ENCODE peak calls at places on chromosomes 13 and 19, in six cellular contexts. B, E, S, Z, F and L are unnamed samples.

GRCh38 chr13:100549316-100549715 is 39.3 kb downstream of the GGACT start:
- DNase-seq in Z (no peak), E (no peak), B (no peak), S (no peak), F (no peak), L (no peak)

GRCh38 chr19:6393982-6394412 is 1.0 kb upstream of the GTF2F1 start:
- DNase-seq in Z (no peak), E (no peak), S (no peak), B (no peak), F (no peak), L (no peak)

GRCh38 chr13:52738719-52739467 is 727 bp downstream of the CNMD start:
- DNase-seq in E (no peak), Z (no peak), B (no peak), S (peak), F (no peak), L (no peak)

GRCh38 chr13:97849305-97849704 is 104.2 kb upstream of the IPO5 start:
- DNase-seq in Z (no peak), F (no peak), E (no peak), B (no peak), S (no peak), L (peak)

GRCh38 chr19:14361824-14362223 is 19.4 kb upstream of the ADGRE5 start:
- DNase-seq in S (peak), Z (no peak), F (no peak), E (no peak), B (no peak), L (no peak)

GRCh38 chr13:78600317-78600899 is 2.9 kb downstream of the POU4F1 start:
- DNase-seq in F (no peak), S (no peak), Z (no peak), B (no peak), E (no peak), L (no peak)

GRCh38 chr13:36630181-36630806 is 43.5 kb upstream of the SERTM1 start:
- DNase-seq in E (no peak), B (no peak), S (no peak), Z (no peak), F (no peak), L (no peak)

GRCh38 chr19:50203281-50204080 is at the start of gene MYH14:
- DNase-seq in E (peak), S (peak), Z (peak), F (no peak), B (peak), L (no peak)

GRCh38 chr13:62293081-62293480 is 877.4 kb upstream of the PCDH20 start:
- DNase-seq in B (no peak), F (no peak), E (no peak), S (no peak), Z (no peak), L (peak)

GRCh38 chr13:80504453-80504852 is 163.5 kb upstream of the SPRY2 start:
- DNase-seq in Z (no peak), B (no peak), E (no peak), F (no peak), S (no peak), L (no peak)

GRCh38 chr13:79155883-79156282 is 250.2 kb downstream of the RBM26 start:
- DNase-seq in B (no peak), E (no peak), Z (no peak), S (no peak), F (no peak), L (no peak)

GRCh38 chr19:32543107-32543900 is 37.7 kb upstream of the PDCD5 start:
- DNase-seq in F (no peak), B (no peak), S (no peak), Z (no peak), E (no peak), L (peak)

GRCh38 chr13:27355894-27356293 is 68.5 kb upstream of the GTF3A start:
- DNase-seq in S (no peak), E (no peak), F (no peak), Z (no peak), B (no peak), L (no peak)

GRCh38 chr13:44573790-44574465 is 2.2 kb downstream of the TSC22D1 start:
- DNase-seq in E (no peak), Z (no peak), F (no peak), S (no peak), B (no peak), L (peak)

GRCh38 chr19:43640424-43640757 is 741 bp upstream of the CADM4 start:
- DNase-seq in Z (no peak), S (no peak), E (no peak), B (no peak), F (no peak), L (no peak)

GRCh38 chr19:57587529-57587928 is 3.6 kb downstream of the ZIK1 start:
- DNase-seq in E (no peak), F (no peak), S (no peak), B (no peak), Z (no peak), L (peak)

GRCh38 chr19:45528744-45529453 is 21.6 kb downstream of the VASP start:
- DNase-seq in S (no peak), E (no peak), Z (no peak), B (peak), F (no peak), L (no peak)

GRCh38 chr19:13689050-13689449 is 75.3 kb upstream of the MRI1 start:
- DNase-seq in F (no peak), E (no peak), Z (no peak), S (no peak), B (no peak), L (no peak)

GRCh38 chr13:102983496-102983895 is 82.7 kb downstream of the SLC10A2 start:
- DNase-seq in Z (no peak), E (no peak), B (no peak), F (no peak), S (no peak), L (no peak)

GRCh38 chr19:812819-813358 is 8.9 kb downstream of the PLPPR3 start:
- DNase-seq in E (no peak), S (peak), Z (no peak), B (no peak), F (no peak), L (no peak)

GRCh38 chr19:813359-814107 is 8.2 kb downstream of the PLPPR3 start:
- DNase-seq in B (no peak), F (no peak), E (no peak), S (no peak), Z (no peak), L (no peak)

GRCh38 chr19:811511-812048 is 10.2 kb downstream of the PLPPR3 start:
- DNase-seq in E (no peak), F (no peak), Z (no peak), S (peak), B (no peak), L (no peak)

GRCh38 chr19:811007-811434 is 10.7 kb downstream of the PLPPR3 start:
- DNase-seq in F (no peak), B (peak), E (no peak), S (peak), Z (no peak), L (no peak)

GRCh38 chr19:812049-812816 is 9.5 kb downstream of the PLPPR3 start:
- DNase-seq in E (no peak), B (peak), S (peak), F (no peak), Z (no peak), L (no peak)
- TF ChIP-seq POLR2A in E (no peak), B (no peak), S (no peak), F (no peak), Z (no peak), L (no peak)

GRCh38 chr19:52691737-52692136 is 43.1 kb downstream of the ZNF611 start:
- DNase-seq in Z (no peak), S (no peak), B (no peak), E (no peak), F (no peak), L (no peak)

GRCh38 chr19:52692431-52693008 is 42.3 kb downstream of the ZNF611 start:
- DNase-seq in S (no peak), F (no peak), E (no peak), B (no peak), Z (no peak), L (no peak)

GRCh38 chr19:52689804-52690394 is 44.9 kb downstream of the ZNF611 start:
- DNase-seq in S (peak), B (peak), E (peak), F (no peak), Z (peak), L (no peak)

GRCh38 chr19:52691215-52691610 is 43.6 kb downstream of the ZNF611 start:
- DNase-seq in E (no peak), B (no peak), Z (no peak), S (no peak), F (no peak), L (no peak)

DNA sequence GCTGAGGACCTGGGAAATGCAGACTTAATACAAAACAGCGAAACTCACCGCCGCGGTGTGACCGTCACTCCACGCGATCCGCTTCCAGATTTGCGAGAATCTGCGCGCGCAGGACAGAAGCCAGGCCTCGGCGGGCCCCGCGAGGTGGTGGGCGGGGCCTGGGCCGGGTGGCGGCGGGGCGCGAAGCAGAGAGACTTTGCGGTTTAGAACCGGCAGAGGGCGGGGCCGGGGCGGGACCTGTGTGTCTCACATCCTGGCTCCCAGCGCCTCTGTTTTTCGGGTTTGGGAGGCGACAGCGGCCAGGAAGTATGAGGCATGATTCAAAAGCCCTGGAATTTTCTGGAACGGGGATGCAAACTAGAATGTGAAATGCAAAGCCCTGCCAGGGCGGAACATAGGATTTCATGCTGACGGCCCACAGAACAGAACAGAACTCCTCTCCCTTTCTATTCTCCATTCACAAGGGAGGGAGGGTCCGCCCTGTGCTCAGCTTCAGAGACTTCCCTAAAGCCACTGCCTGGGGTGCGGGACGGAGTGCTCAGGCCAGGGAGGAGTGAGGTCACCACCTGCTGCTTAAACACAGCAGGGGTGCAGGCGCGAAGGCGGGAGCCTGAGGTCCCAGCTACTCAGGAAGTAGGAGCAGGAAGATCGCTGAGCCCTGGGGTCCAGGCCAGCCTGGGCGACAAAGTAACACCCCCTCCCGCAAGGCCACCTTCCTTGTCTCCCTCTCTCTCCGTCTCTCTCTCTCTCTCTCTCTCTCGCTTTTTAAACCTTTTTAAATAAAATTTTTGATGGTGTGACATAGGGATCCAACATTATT is 44.2 kb downstream of the ZNF611 start:
- DNase-seq in B (peak), E (peak), S (peak), Z (peak), F (peak), L (peak)
- TF ChIP-seq POLR2A in B (peak), E (peak), S (no peak), Z (peak), F (no peak), L (peak)

DNA sequence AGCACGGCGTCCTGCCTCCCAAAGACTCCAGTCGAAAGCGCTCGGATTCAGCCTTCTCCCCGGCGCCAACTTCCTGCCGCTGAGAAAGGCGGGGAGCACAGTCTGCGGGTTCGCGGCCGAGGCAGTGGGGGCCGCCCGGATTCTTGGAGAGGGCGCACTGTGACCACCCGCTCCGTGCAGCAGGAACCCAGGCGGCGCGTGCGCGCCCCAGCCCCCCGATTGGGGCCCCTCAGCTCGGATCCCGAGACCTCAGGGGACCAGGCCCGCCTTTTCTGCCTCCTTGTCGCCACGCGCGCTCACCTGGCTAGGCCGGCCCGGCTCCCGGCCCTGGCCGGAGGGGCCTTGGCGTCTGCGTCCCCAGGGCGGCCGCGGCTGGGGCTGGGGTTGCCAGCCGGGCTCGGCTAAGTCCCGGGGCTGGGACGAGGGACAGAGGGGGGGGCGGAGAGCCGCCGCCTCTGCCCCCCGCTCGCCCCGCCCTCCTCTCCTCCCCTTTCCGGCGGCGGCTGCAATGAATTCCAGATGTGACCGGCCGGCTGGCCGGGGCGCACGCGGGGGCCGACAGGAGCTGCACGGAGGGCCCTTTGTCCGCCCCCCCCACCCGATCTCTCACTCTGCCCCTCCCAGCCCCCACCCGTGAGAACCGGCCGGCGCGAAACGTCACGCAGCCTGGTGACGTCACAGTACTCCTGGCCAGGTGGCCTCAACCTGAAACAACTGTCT is at the start of gene S1PR2:
- DNase-seq in S (peak), Z (peak), E (peak), B (peak), F (no peak), L (peak)
- TF ChIP-seq POLR2A in S (no peak), Z (peak), E (no peak), B (peak), F (no peak), L (peak)

GRCh38 chr19:11763117-11763516 is 3.7 kb upstream of the ZNF441 start:
- DNase-seq in S (no peak), E (no peak), B (no peak), F (no peak), Z (no peak), L (no peak)

GRCh38 chr19:11769995-11770394 is 3.2 kb downstream of the ZNF441 start:
- DNase-seq in B (no peak), S (no peak), Z (no peak), F (no peak), E (no peak), L (no peak)

GRCh38 chr19:11763611-11764010 is 3.2 kb upstream of the ZNF441 start:
- DNase-seq in F (no peak), B (no peak), E (no peak), Z (no peak), S (no peak), L (no peak)

GRCh38 chr19:11767633-11768133 is 883 bp downstream of the ZNF441 start:
- DNase-seq in B (peak), Z (no peak), F (no peak), S (peak), E (peak), L (no peak)

DNA sequence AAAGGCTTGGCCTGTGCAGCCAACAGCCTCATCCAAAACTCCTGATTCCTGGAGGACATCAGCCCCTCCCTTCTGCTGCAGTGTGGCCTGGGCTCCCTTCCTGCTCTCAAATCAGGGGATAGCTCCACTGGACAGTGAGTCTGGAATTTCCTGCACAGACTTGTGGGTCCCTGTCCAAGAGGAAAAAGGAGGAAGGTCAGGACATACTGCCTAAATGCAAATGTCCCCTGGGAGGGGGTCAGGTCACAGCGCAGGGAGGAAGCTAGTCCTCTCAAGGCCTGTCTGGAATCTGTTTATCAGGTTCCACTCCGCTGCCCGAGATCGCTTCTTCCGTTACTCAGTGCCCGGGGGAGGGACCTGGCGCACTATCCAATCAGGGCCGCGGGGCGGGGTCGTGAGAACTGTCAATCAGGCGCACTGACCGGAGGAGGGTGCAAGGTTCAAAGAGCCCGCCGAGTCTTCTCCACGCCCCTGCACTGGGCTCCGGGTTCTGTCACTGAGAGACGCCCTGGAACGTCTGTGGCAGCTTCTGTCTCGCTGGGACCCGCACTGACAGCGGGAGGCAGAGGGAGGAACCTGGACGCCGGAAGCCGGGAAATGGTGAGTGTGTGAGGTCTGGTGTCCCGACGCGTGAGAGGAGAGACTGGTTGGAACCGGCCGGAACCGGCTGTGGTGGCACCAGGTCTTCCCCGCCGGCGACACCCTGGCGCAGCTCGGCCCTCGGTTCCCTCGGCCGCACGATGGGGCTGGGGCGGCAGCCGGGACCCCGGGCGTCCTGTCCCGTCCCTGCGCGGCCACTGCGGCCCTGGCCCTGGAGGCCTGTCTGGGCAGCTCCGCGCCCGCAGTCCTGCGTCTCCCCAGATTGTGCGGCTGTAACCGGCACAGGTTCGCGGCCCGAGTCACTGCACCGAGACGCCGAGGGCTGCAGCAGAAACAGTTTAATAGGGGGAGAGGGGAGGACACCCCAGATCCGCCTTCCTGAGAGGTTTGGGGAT is at the start of gene ZNF441:
- DNase-seq in E (peak), F (peak), B (peak), Z (peak), S (peak), L (peak)
- TF ChIP-seq POLR2A in E (peak), F (no peak), B (peak), Z (peak), S (no peak), L (peak)

GRCh38 chr13:19766637-19767036 is 16.1 kb downstream of the PSPC1 start:
- DNase-seq in Z (no peak), E (no peak), S (no peak), B (no peak), F (no peak), L (no peak)

GRCh38 chr13:19764237-19764636 is 18.5 kb downstream of the PSPC1 start:
- DNase-seq in B (no peak), E (no peak), F (no peak), Z (no peak), S (no peak), L (no peak)

GRCh38 chr13:19767966-19768365 is 14.8 kb downstream of the PSPC1 start:
- DNase-seq in E (no peak), S (no peak), Z (no peak), F (no peak), B (no peak), L (no peak)

GRCh38 chr13:19759669-19760068 is 23.1 kb downstream of the PSPC1 start:
- DNase-seq in B (no peak), Z (no peak), F (no peak), S (no peak), E (no peak), L (no peak)

GRCh38 chr13:19763618-19764017 is 19.1 kb downstream of the PSPC1 start:
- DNase-seq in E (no peak), S (no peak), B (no peak), F (no peak), Z (no peak), L (no peak)
- TF ChIP-seq POLR2A in E (no peak), S (no peak), B (no peak), F (no peak), Z (no peak), L (no peak)

GRCh38 chr19:55248704-55249103 is 10.1 kb downstream of the PPP6R1 start:
- DNase-seq in F (no peak), Z (no peak), S (no peak), B (no peak), E (no peak), L (no peak)
- TF ChIP-seq POLR2A in F (no peak), Z (no peak), S (no peak), B (no peak), E (no peak), L (no peak)

GRCh38 chr13:32316030-32316344 is 679 bp downstream of the BRCA2 start:
- DNase-seq in F (no peak), S (no peak), E (no peak), B (no peak), Z (no peak), L (no peak)
- TF ChIP-seq POLR2A in F (no peak), S (no peak), E (no peak), B (no peak), Z (no peak), L (no peak)

DNA sequence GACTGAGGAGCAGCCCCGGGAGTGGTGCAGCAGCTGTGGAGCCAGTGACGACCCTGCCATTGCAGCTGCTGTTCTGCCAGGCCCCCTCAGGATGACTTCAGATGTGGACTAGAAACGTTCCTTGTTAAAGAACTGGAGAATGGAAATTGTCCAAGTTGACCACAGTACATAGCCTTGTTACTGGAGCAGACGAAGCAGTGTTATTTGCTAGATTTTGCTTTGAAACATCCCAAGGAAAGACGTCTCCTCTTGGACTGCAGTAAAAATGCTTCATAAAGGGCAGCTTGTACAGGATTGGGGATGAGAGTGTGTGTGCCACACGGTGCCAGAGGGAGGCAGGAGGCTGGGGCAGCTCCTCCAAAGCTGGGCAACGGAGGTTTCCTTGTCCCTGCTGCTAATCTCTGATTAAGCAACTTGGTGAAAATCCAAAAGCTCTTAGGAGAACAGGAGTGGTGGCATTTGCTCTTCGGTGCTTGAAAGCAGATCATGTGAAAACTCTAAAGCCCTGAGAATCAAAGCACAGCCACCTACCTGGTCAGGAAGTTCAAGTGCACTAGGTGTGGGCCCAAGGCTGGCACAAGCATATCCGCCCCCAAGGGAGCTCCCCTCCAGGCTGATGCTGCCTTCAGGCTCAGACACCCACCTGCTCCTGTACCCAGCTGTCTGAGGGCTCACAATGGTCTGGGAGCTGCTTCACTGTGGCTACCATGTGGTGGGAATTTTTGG is 34.5 kb downstream of the SHISA2 start:
- DNase-seq in B (no peak), S (no peak), Z (no peak), E (no peak), F (no peak), L (no peak)
- TF ChIP-seq POLR2A in B (no peak), S (no peak), Z (no peak), E (no peak), F (no peak), L (no peak)